ENCODE peak calls at places on chromosomes 13 and 19, in six cellular contexts. M is right lobe of liver, L is left colon, S is C1 segment of cervical spinal cord, O is DMS 273 treated with DMSO at 0.1 percent for 48 hours, I is upper lobe of right lung. Z is an unnamed sample.

GRCh38 chr19:31659897-31660210 is 310.6 kb upstream of the TSHZ3 start:
- DNase-seq in L (no peak), O (no peak), S (no peak), M (no peak), I (no peak), Z (no peak)

GRCh38 chr13:110627351-110627750 is 12.0 kb downstream of the NAXD start:
- DNase-seq in O (no peak), M (no peak), L (no peak), S (no peak), I (no peak), Z (no peak)

GRCh38 chr19:44776402-44777096 is 1.1 kb upstream of the CBLC start:
- DNase-seq in S (no peak), O (no peak), L (peak), I (peak), M (no peak), Z (no peak)

GRCh38 chr19:6738726-6739389 is 622 bp upstream of the TRIP10 start:
- DNase-seq in O (peak), I (peak), S (peak), L (peak), M (peak), Z (no peak)

GRCh38 chr19:43966079-43966694 is 15.2 kb downstream of the ZNF221 start:
- DNase-seq in L (no peak), M (no peak), I (no peak), O (no peak), S (no peak), Z (no peak)

GRCh38 chr19:6947745-6948144 is 60.4 kb downstream of the ADGRE1 start:
- DNase-seq in M (no peak), O (no peak), I (no peak), L (peak), S (no peak), Z (peak)

GRCh38 chr19:18948075-18948975 is 7.3 kb upstream of the HOMER3 start:
- DNase-seq in O (no peak), M (no peak), L (no peak), S (no peak), I (no peak), Z (no peak)

GRCh38 chr13:74761794-74762193 is 627.6 kb upstream of the KLF12 start:
- DNase-seq in M (no peak), I (no peak), L (no peak), O (no peak), S (no peak), Z (no peak)

GRCh38 chr13:99896712-99897440 is 74.7 kb downstream of the ZIC5 start:
- DNase-seq in I (no peak), S (no peak), L (no peak), M (no peak), O (no peak), Z (no peak)

GRCh38 chr13:46975173-46975572 is 78.3 kb upstream of the HTR2A start:
- DNase-seq in M (no peak), O (no peak), S (no peak), I (no peak), L (no peak), Z (no peak)

GRCh38 chr19:3785938-3786824 is at the start of gene MATK:
- DNase-seq in M (no peak), L (no peak), O (no peak), S (no peak), I (no peak), Z (no peak)

Z was measured in glomerular endothelial cell.